ENCODE peak calls at places on chromosomes 1 and 21, in eight cellular contexts. C is WERI-Rb-1, X is astrocyte, B is H9, M is HCT116, H is endothelial cell of umbilical vein, W is IMR-90, A is colonic mucosa. K is an unnamed sample. For H3K27me3, the result is how much of the 10 kb centered on the place peaks cover.

GRCh38 chr1:5637171-5637570 is 355.1 kb downstream of the NPHP4 start:
- DNase-seq in A (peak), H (no peak), B (no peak), C (peak), X (no peak), M (peak), W (no peak), K (peak)

GRCh38 chr21:37119421-37120218 is 46.6 kb downstream of the TTC3 start:
- DNase-seq in H (no peak), C (no peak), W (no peak), M (no peak), A (no peak), X (peak), B (peak), K (no peak)

GRCh38 chr1:238201992-238202391 is 311.3 kb upstream of the ZP4 start:
- DNase-seq in H (no peak), M (no peak), B (no peak), A (no peak), X (no peak), W (no peak), C (no peak), K (no peak)

GRCh38 chr1:177310326-177310725 is 139.6 kb downstream of the BRINP2 start:
- DNase-seq in B (no peak), H (no peak), M (no peak), C (no peak), A (no peak), W (no peak), X (no peak), K (no peak)

GRCh38 chr1:206753141-206753540 is 17.4 kb upstream of the IL19 start:
- DNase-seq in A (no peak), C (no peak), H (no peak), W (peak), M (no peak), B (no peak), X (peak), K (no peak)

GRCh38 chr1:44576456-44577150 is 97.7 kb downstream of the TMEM53 start:
- DNase-seq in M (no peak), W (no peak), C (no peak), B (no peak), A (no peak), X (no peak), H (peak), K (no peak)

GRCh38 chr1:203278087-203278884 is 27.0 kb upstream of the BTG2 start:
- DNase-seq in H (peak), M (no peak), X (peak), W (peak), C (peak), A (peak), B (peak), K (no peak)

GRCh38 chr1:234608026-234608719 is 1.8 kb downstream of the IRF2BP2 start:
- DNase-seq in H (peak), X (peak), C (peak), M (no peak), B (peak), W (peak), A (peak), K (peak)

GRCh38 chr1:94698759-94699502 is 121.2 kb upstream of the SLC44A3 start:
- DNase-seq in M (peak), H (no peak), C (no peak), A (no peak), W (peak), X (peak), B (no peak), K (no peak)

GRCh38 chr1:234969630-234970370 is 158.8 kb downstream of the TOMM20 start:
- DNase-seq in H (peak), C (no peak), M (no peak), W (peak), X (no peak), A (peak), B (peak), K (no peak)

GRCh38 chr1:24967962-24968361 is 37.9 kb upstream of the RUNX3 start:
- DNase-seq in A (no peak), B (no peak), X (no peak), H (no peak), C (no peak), W (no peak), M (no peak), K (no peak)

GRCh38 chr1:10434590-10434989 is 4.4 kb downstream of the CENPS start:
- DNase-seq in X (no peak), B (no peak), C (no peak), A (no peak), M (no peak), H (no peak), W (no peak), K (no peak)

GRCh38 chr1:2099871-2100774 is 49.9 kb downstream of the PRKCZ start:
- DNase-seq in C (no peak), X (no peak), M (no peak), W (no peak), B (no peak), A (no peak), H (no peak), K (no peak)

GRCh38 chr21:29350246-29350779 is 51.6 kb downstream of the BACH1 start:
- DNase-seq in C (no peak), M (no peak), X (peak), A (no peak), H (no peak), W (peak), B (no peak), K (no peak)

GRCh38 chr21:45536301-45537081 is 5.7 kb downstream of the SLC19A1 start:
- DNase-seq in A (no peak), W (no peak), M (no peak), H (no peak), C (peak), X (no peak), B (no peak), K (no peak)

GRCh38 chr1:165456861-165457260 is 11.9 kb upstream of the RXRG start:
- DNase-seq in W (no peak), X (no peak), A (no peak), M (no peak), C (peak), B (no peak), H (no peak), K (no peak)

GRCh38 chr1:167927075-167927754 is 9.3 kb upstream of the DCAF6 start:
- DNase-seq in A (no peak), M (no peak), C (no peak), H (no peak), W (no peak), X (no peak), B (no peak), K (no peak)

GRCh38 chr1:221268295-221268694 is 389.1 kb downstream of the HLX start:
- DNase-seq in A (no peak), H (no peak), C (no peak), B (no peak), W (peak), M (no peak), X (peak), K (no peak)

GRCh38 chr21:20004353-20004752 is 993.9 kb upstream of the NCAM2 start:
- DNase-seq in C (no peak), A (no peak), M (no peak), H (peak), X (no peak), B (no peak), W (no peak), K (no peak)

GRCh38 chr1:167342846-167343245 is 122.2 kb downstream of the POU2F1 start:
- DNase-seq in A (no peak), B (no peak), W (no peak), H (no peak), X (no peak), M (no peak), C (no peak), K (no peak)

GRCh38 chr1:231075020-231075419 is 35.0 kb upstream of the FAM89A start:
- DNase-seq in H (no peak), C (peak), A (no peak), M (no peak), W (no peak), B (no peak), X (no peak), K (no peak)

GRCh38 chr1:239353536-239353935 is 32.8 kb upstream of the CHRM3 start:
- DNase-seq in M (no peak), B (no peak), W (no peak), C (no peak), X (no peak), H (no peak), A (peak), K (no peak)

GRCh38 chr1:214808845-214809460 is 206.0 kb downstream of the CENPF start:
- DNase-seq in H (peak), B (no peak), X (peak), W (peak), M (peak), C (peak), A (no peak), K (no peak)

GRCh38 chr1:88150330-88150729 is 533.7 kb upstream of the PKN2 start:
- DNase-seq in B (no peak), C (no peak), W (no peak), M (no peak), A (no peak), X (no peak), H (no peak), K (no peak)

GRCh38 chr1:111354584-111354983 is 63.9 kb downstream of the CHIA start:
- DNase-seq in C (no peak), X (no peak), H (no peak), A (no peak), M (no peak), W (no peak), B (no peak), K (no peak)

GRCh38 chr1:182340233-182341058 is 51.1 kb downstream of the GLUL start:
- DNase-seq in X (peak), A (no peak), H (no peak), M (no peak), C (no peak), W (no peak), B (no peak), K (no peak)

GRCh38 chr21:44455524-44456206 is 355 bp downstream of the LRRC3 start:
- DNase-seq in X (no peak), W (no peak), H (peak), C (peak), B (peak), M (no peak), A (peak), K (no peak)

GRCh38 chr1:19315378-19316206 is 3.5 kb downstream of the SLC66A1 start:
- DNase-seq in A (no peak), B (no peak), W (peak), X (peak), H (peak), C (peak), M (no peak), K (no peak)

GRCh38 chr1:29282924-29283803 is 46.8 kb downstream of the PTPRU start:
- DNase-seq in H (peak), M (peak), W (peak), A (peak), X (no peak), B (peak), C (peak), K (no peak)

GRCh38 chr21:39724944-39725343 is 20.0 kb upstream of the IGSF5 start:
- DNase-seq in W (no peak), C (no peak), X (no peak), M (no peak), A (no peak), B (no peak), H (no peak), K (no peak)

GRCh38 chr1:41391834-41392527 is 30.7 kb downstream of the FOXO6 start:
- DNase-seq in A (no peak), B (no peak), C (no peak), X (no peak), H (no peak), M (no peak), W (no peak), K (no peak)

GRCh38 chr1:101436100-101436511 is 199.3 kb downstream of the S1PR1 start:
- DNase-seq in M (no peak), H (no peak), X (no peak), A (no peak), C (no peak), W (no peak), B (no peak), K (no peak)

GRCh38 chr1:163273766-163274441 is 47.9 kb upstream of the NUF2 start:
- DNase-seq in X (no peak), H (no peak), M (no peak), B (no peak), A (no peak), W (no peak), C (no peak), K (no peak)

GRCh38 chr1:55225228-55225627 is 10.1 kb upstream of the USP24 start:
- DNase-seq in X (no peak), A (no peak), H (no peak), M (no peak), B (no peak), C (no peak), W (no peak), K (no peak)

GRCh38 chr1:33436557-33437296 is 5.8 kb upstream of the PHC2 start:
- DNase-seq in C (peak), X (no peak), H (no peak), B (no peak), W (peak), A (no peak), M (peak), K (no peak)

GRCh38 chr1:168252204-168252733 is 26.5 kb downstream of the SFT2D2 start:
- DNase-seq in C (no peak), B (no peak), W (no peak), A (no peak), H (no peak), M (no peak), X (no peak), K (no peak)

DNA sequence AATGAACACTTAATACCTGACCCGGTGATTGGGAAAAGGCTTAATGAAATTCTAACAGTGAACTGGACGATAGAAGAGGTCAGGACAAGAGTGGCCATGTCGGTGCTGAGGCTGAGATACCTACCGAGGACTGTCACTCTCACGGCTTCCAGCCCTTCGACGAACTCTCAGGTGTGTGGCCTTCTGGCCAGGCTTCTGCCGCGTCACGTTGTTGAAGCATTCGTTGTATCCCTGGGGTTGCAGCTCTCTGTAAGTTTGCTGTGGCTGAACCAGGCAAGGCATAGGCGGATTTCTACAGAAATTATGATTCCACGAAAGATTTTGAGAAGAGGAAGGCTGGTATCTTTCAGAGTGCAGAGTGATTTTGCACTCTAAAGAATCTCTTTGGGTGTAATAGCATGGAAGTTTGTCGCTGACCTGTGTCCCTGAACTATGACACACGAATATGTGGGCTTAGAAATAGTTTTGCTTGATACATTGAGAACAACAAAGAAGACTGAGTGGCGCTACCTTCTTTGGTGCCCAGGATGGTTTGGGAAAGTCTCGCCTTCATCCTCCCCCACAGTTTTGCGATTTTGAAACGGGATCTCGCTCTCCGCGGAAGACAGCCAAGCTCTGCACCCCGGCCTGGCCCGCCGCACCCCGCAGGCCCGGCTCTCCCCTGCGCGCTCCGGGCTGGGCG is 403 bp upstream of the EPHX4 start:
- DNase-seq in H (peak), X (peak), C (no peak), B (peak), M (no peak), A (no peak), W (peak), K (no peak)
- H3K27me3 ChIP-seq in H (under half), X (under half), C (under half), B (under half), M (under half), A (under half), W (under half), K (under half)

DNA sequence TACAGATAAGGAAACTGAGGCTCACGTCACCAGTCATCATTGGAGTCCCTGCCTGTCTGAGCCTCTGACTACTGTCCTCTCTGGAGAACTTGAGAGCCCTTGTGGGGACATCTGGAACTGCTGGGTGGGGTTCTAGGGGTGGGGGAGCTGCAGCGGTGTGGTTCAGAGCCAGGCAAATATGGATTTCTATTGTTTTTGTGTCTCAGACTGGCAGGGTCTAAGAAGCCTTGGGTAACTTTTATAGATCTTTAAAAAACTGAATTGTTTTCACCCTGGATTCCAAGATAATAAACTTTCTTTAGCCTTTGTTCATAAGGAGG is 46.9 kb downstream of the IER5 start:
- DNase-seq in B (no peak), M (no peak), W (no peak), X (no peak), H (no peak), A (peak), C (peak), K (no peak)
- TF ChIP-seq CTCF in B (peak), M (peak), W (peak), X (peak), H (no peak), A (peak), C (peak), K (peak)

GRCh38 chr1:91846007-91846620 is 39.8 kb downstream of the TGFBR3 start:
- DNase-seq in X (peak), M (no peak), H (peak), C (no peak), A (peak), W (peak), B (no peak), K (no peak)
- H3K27ac ChIP-seq in X (no peak), M (no peak), H (no peak), C (no peak), A (peak), W (peak), B (no peak), K (no peak)

GRCh38 chr1:173210716-173211231 is 3.6 kb upstream of the TNFSF4 start:
- DNase-seq in X (no peak), C (no peak), W (no peak), H (no peak), A (no peak), B (no peak), M (no peak), K (no peak)
- H3K27me3 ChIP-seq in X (under half), C (under half), W (under half), H (under half), A (under half), B (under half), M (under half), K (under half)

GRCh38 chr1:27626031-27626935 is 8.7 kb downstream of the FGR start:
- DNase-seq in X (no peak), A (no peak), C (no peak), W (no peak), M (no peak), H (no peak), B (no peak), K (no peak)
- TF ChIP-seq CTCF in X (no peak), A (no peak), C (no peak), W (no peak), M (no peak), H (no peak), B (no peak), K (no peak)

GRCh38 chr1:160260436-160261382 is 1.6 kb downstream of the DCAF8 start:
- DNase-seq in M (no peak), W (peak), H (peak), X (peak), B (no peak), C (no peak), A (no peak), K (no peak)

GRCh38 chr1:160258177-160258798 is 4.1 kb downstream of the DCAF8 start:
- DNase-seq in C (no peak), B (no peak), X (no peak), M (no peak), A (no peak), H (no peak), W (no peak), K (no peak)

GRCh38 chr1:160256396-160257046 is 5.8 kb downstream of the DCAF8 start:
- DNase-seq in B (no peak), H (peak), C (no peak), A (no peak), M (no peak), W (peak), X (peak), K (no peak)

GRCh38 chr1:160255761-160256300 is 6.5 kb downstream of the DCAF8 start:
- DNase-seq in W (no peak), X (no peak), C (no peak), H (no peak), B (no peak), A (no peak), M (no peak), K (no peak)

DNA sequence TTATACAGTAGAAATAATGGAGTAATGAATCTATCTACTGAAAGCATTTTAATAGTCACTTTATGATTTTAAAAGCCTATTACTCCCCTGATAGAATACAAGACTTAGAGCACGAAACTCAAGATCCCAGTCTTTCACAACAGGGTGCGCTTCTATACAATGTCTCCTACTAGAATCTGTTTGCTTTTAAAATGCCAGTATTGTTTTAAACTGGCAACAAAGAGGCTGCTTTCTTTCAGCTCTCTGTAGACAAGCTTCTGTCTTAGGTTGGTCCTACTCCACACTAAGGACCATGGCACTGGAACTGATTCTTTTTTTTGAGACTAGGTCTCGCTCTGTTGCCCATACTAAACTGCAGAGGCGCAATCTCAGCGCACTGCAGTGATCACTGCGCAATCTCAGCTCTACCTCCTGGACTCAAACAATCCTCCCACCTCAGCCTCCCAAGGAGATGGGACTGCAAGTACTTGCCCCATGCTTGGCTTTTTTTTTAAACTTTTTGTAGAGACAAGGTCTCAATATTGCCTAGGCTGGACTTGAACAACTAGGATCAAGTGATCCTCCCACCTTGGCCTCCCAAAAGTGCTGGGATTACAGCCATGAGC is 4.8 kb downstream of the DCAF8 start:
- DNase-seq in M (no peak), X (no peak), H (no peak), W (no peak), A (no peak), B (no peak), C (no peak), K (no peak)
- H3K27ac ChIP-seq in M (no peak), X (no peak), H (no peak), W (no peak), A (no peak), B (no peak), C (no peak), K (no peak)

K was measured in CD8-positive, alpha-beta T cell.